ENCODE peak calls at places on chromosomes 16 and 17, in four cellular contexts. One of them, this sample, is unnamed.

GRCh38 chr16:74901606-74902005 is 83.3 kb downstream of the WDR59 start:
- DNase-seq in nucleus accumbens: no peak
- DNase-seq in HL-60: no peak
- DNase-seq in activated CD8-positive, alpha-beta memory T cell treated with anti-CD3 and anti-CD28 coated beads, Interleukin-2, amount 50 U/mL, for 4 hours: no peak
- DNase-seq in this sample: peak; percentile 13

GRCh38 chr16:47886631-47887415 is 269.0 kb downstream of the ABCC12 start:
- DNase-seq in nucleus accumbens: no peak
- DNase-seq in activated CD8-positive, alpha-beta memory T cell treated with anti-CD3 and anti-CD28 coated beads, Interleukin-2, amount 50 U/mL, for 4 hours: no peak
- DNase-seq in HL-60: no peak
- DNase-seq in this sample: peak; percentile 3

GRCh38 chr16:83458612-83459011 is 349.2 kb upstream of the HSBP1 start:
- DNase-seq in HL-60: no peak
- DNase-seq in activated CD8-positive, alpha-beta memory T cell treated with anti-CD3 and anti-CD28 coated beads, Interleukin-2, amount 50 U/mL, for 4 hours: no peak
- DNase-seq in nucleus accumbens: no peak
- DNase-seq in this sample: peak; percentile 65

GRCh38 chr16:22191966-22192260 is 14.2 kb upstream of the EEF2K start:
- DNase-seq in activated CD8-positive, alpha-beta memory T cell treated with anti-CD3 and anti-CD28 coated beads, Interleukin-2, amount 50 U/mL, for 4 hours: no peak
- DNase-seq in HL-60: no peak
- DNase-seq in nucleus accumbens: peak; percentile 14
- DNase-seq in this sample: no peak

GRCh38 chr17:17075037-17075755 is 32.9 kb downstream of the MPRIP start:
- DNase-seq in activated CD8-positive, alpha-beta memory T cell treated with anti-CD3 and anti-CD28 coated beads, Interleukin-2, amount 50 U/mL, for 4 hours: no peak
- DNase-seq in nucleus accumbens: no peak
- DNase-seq in HL-60: no peak
- DNase-seq in this sample: peak; percentile 64

GRCh38 chr16:13568803-13569202 is 351.2 kb upstream of the ERCC4 start:
- DNase-seq in nucleus accumbens: no peak
- DNase-seq in HL-60: no peak
- DNase-seq in activated CD8-positive, alpha-beta memory T cell treated with anti-CD3 and anti-CD28 coated beads, Interleukin-2, amount 50 U/mL, for 4 hours: no peak
- DNase-seq in this sample: no peak

GRCh38 chr16:1687427-1688316 is 9.6 kb downstream of the JPT2 start:
- DNase-seq in HL-60: no peak
- DNase-seq in activated CD8-positive, alpha-beta memory T cell treated with anti-CD3 and anti-CD28 coated beads, Interleukin-2, amount 50 U/mL, for 4 hours: no peak
- DNase-seq in nucleus accumbens: no peak
- DNase-seq in this sample: no peak

GRCh38 chr17:39872700-39873099 is 4.7 kb downstream of the ZPBP2 start:
- DNase-seq in activated CD8-positive, alpha-beta memory T cell treated with anti-CD3 and anti-CD28 coated beads, Interleukin-2, amount 50 U/mL, for 4 hours: no peak
- DNase-seq in HL-60: no peak
- DNase-seq in nucleus accumbens: no peak
- DNase-seq in this sample: peak; percentile 34

GRCh38 chr16:53566568-53566967 is 63.6 kb upstream of the AKTIP start:
- DNase-seq in nucleus accumbens: no peak
- DNase-seq in activated CD8-positive, alpha-beta memory T cell treated with anti-CD3 and anti-CD28 coated beads, Interleukin-2, amount 50 U/mL, for 4 hours: no peak
- DNase-seq in HL-60: no peak
- DNase-seq in this sample: no peak

GRCh38 chr17:75842963-75843576 is 1.1 kb downstream of the UNC13D start:
- DNase-seq in activated CD8-positive, alpha-beta memory T cell treated with anti-CD3 and anti-CD28 coated beads, Interleukin-2, amount 50 U/mL, for 4 hours: no peak
- DNase-seq in nucleus accumbens: no peak
- DNase-seq in HL-60: no peak
- DNase-seq in this sample: no peak

GRCh38 chr17:27792095-27792494 is 8.2 kb downstream of the NOS2 start:
- DNase-seq in HL-60: no peak
- DNase-seq in activated CD8-positive, alpha-beta memory T cell treated with anti-CD3 and anti-CD28 coated beads, Interleukin-2, amount 50 U/mL, for 4 hours: no peak
- DNase-seq in nucleus accumbens: no peak
- DNase-seq in this sample: no peak

GRCh38 chr17:76145231-76146052 is 4.4 kb upstream of the FOXJ1 start:
- DNase-seq in nucleus accumbens: no peak
- DNase-seq in activated CD8-positive, alpha-beta memory T cell treated with anti-CD3 and anti-CD28 coated beads, Interleukin-2, amount 50 U/mL, for 4 hours: peak; percentile 54
- DNase-seq in HL-60: no peak
- DNase-seq in this sample: no peak

GRCh38 chr16:20911361-20911760 is 10.8 kb downstream of the LYRM1 start:
- DNase-seq in HL-60: no peak
- DNase-seq in activated CD8-positive, alpha-beta memory T cell treated with anti-CD3 and anti-CD28 coated beads, Interleukin-2, amount 50 U/mL, for 4 hours: no peak
- DNase-seq in nucleus accumbens: no peak
- DNase-seq in this sample: no peak

GRCh38 chr17:79549111-79549915 is 61.5 kb downstream of the RBFOX3 start:
- DNase-seq in HL-60: no peak
- DNase-seq in nucleus accumbens: no peak
- DNase-seq in activated CD8-positive, alpha-beta memory T cell treated with anti-CD3 and anti-CD28 coated beads, Interleukin-2, amount 50 U/mL, for 4 hours: no peak
- DNase-seq in this sample: no peak

GRCh38 chr17:32461853-32462617 is 17.7 kb downstream of the PSMD11 start:
- DNase-seq in nucleus accumbens: no peak
- DNase-seq in HL-60: peak; percentile 13
- DNase-seq in activated CD8-positive, alpha-beta memory T cell treated with anti-CD3 and anti-CD28 coated beads, Interleukin-2, amount 50 U/mL, for 4 hours: peak; percentile 67
- DNase-seq in this sample: peak; percentile 60

GRCh38 chr17:29114141-29114540 is 66.1 kb downstream of the MYO18A start:
- DNase-seq in nucleus accumbens: no peak
- DNase-seq in activated CD8-positive, alpha-beta memory T cell treated with anti-CD3 and anti-CD28 coated beads, Interleukin-2, amount 50 U/mL, for 4 hours: no peak
- DNase-seq in HL-60: no peak
- DNase-seq in this sample: no peak

GRCh38 chr17:4204190-4204589 is 59.6 kb downstream of the ANKFY1 start:
- DNase-seq in HL-60: no peak
- DNase-seq in activated CD8-positive, alpha-beta memory T cell treated with anti-CD3 and anti-CD28 coated beads, Interleukin-2, amount 50 U/mL, for 4 hours: no peak
- DNase-seq in nucleus accumbens: no peak
- DNase-seq in this sample: peak; percentile 26

GRCh38 chr17:41904242-41904841 is 14.4 kb downstream of the ACLY start:
- DNase-seq in activated CD8-positive, alpha-beta memory T cell treated with anti-CD3 and anti-CD28 coated beads, Interleukin-2, amount 50 U/mL, for 4 hours: no peak
- DNase-seq in nucleus accumbens: no peak
- DNase-seq in HL-60: no peak
- DNase-seq in this sample: no peak

GRCh38 chr17:34252138-34252889 is 2.8 kb upstream of the CCL2 start:
- DNase-seq in activated CD8-positive, alpha-beta memory T cell treated with anti-CD3 and anti-CD28 coated beads, Interleukin-2, amount 50 U/mL, for 4 hours: no peak
- DNase-seq in HL-60: peak; percentile 74
- DNase-seq in nucleus accumbens: peak; percentile 18
- DNase-seq in this sample: peak; percentile 51

GRCh38 chr17:17151541-17151940 is 54.6 kb downstream of the PLD6 start:
- DNase-seq in HL-60: no peak
- DNase-seq in nucleus accumbens: no peak
- DNase-seq in activated CD8-positive, alpha-beta memory T cell treated with anti-CD3 and anti-CD28 coated beads, Interleukin-2, amount 50 U/mL, for 4 hours: no peak
- DNase-seq in this sample: peak; percentile 30

GRCh38 chr16:81921415-81921814 is 89.9 kb downstream of the SDR42E1 start:
- DNase-seq in HL-60: no peak
- DNase-seq in activated CD8-positive, alpha-beta memory T cell treated with anti-CD3 and anti-CD28 coated beads, Interleukin-2, amount 50 U/mL, for 4 hours: no peak
- DNase-seq in nucleus accumbens: no peak
- DNase-seq in this sample: no peak

GRCh38 chr16:56245197-56245596 is 53.9 kb downstream of the GNAO1 start:
- DNase-seq in activated CD8-positive, alpha-beta memory T cell treated with anti-CD3 and anti-CD28 coated beads, Interleukin-2, amount 50 U/mL, for 4 hours: no peak
- DNase-seq in HL-60: no peak
- DNase-seq in nucleus accumbens: no peak
- DNase-seq in this sample: no peak

GRCh38 chr17:61384384-61385090 is 15.1 kb upstream of the TBX2 start:
- DNase-seq in activated CD8-positive, alpha-beta memory T cell treated with anti-CD3 and anti-CD28 coated beads, Interleukin-2, amount 50 U/mL, for 4 hours: no peak
- DNase-seq in nucleus accumbens: no peak
- DNase-seq in HL-60: no peak
- DNase-seq in this sample: no peak

GRCh38 chr17:6027342-6028024 is 42.7 kb upstream of the WSCD1 start:
- DNase-seq in nucleus accumbens: no peak
- DNase-seq in activated CD8-positive, alpha-beta memory T cell treated with anti-CD3 and anti-CD28 coated beads, Interleukin-2, amount 50 U/mL, for 4 hours: no peak
- DNase-seq in HL-60: no peak
- DNase-seq in this sample: peak; percentile 53

GRCh38 chr17:5832886-5833285 is 237.3 kb upstream of the WSCD1 start:
- DNase-seq in nucleus accumbens: no peak
- DNase-seq in HL-60: no peak
- DNase-seq in activated CD8-positive, alpha-beta memory T cell treated with anti-CD3 and anti-CD28 coated beads, Interleukin-2, amount 50 U/mL, for 4 hours: no peak
- DNase-seq in this sample: no peak

GRCh38 chr16:85436636-85437160 is 176.4 kb upstream of the GSE1 start:
- DNase-seq in activated CD8-positive, alpha-beta memory T cell treated with anti-CD3 and anti-CD28 coated beads, Interleukin-2, amount 50 U/mL, for 4 hours: no peak
- DNase-seq in HL-60: no peak
- DNase-seq in nucleus accumbens: no peak
- DNase-seq in this sample: no peak

This sample was measured in myocyte.